ENCODE peak calls at places on chromosome 3, in ten cellular contexts. Y is RWPE2; R is IMR-90; O is cardiac muscle cell; F is neural crest cell; N is Caco-2; H is RWPE1; W is neural progenitor cell; Z is tibial nerve; I is CD4-positive, alpha-beta T cell. C is an unnamed sample.

GRCh38 chr3:192986399-192986798 is 68.7 kb upstream of the MB21D2 start:
- DNase-seq in Y (no peak), R (no peak), O (no peak), F (no peak), N (no peak), H (no peak), W (no peak), Z (no peak), I (no peak), C (no peak)

GRCh38 chr3:132253262-132253878 is 63.8 kb upstream of the ACP3 start:
- DNase-seq in Y (no peak), R (peak; percentile 76), O (peak; percentile 84), F (peak; percentile 3), N (no peak), H (peak; percentile 39), W (peak; percentile 71), Z (peak; percentile 50), I (no peak), C (peak; percentile 32)

GRCh38 chr3:107235923-107236315 is 141.3 kb upstream of the CCDC54 start:
- DNase-seq in Y (no peak), R (peak; percentile 89), O (peak; percentile 94), F (peak; percentile 53), N (no peak), H (peak; percentile 86), W (peak; percentile 81), Z (peak; percentile 27), I (peak; percentile 36), C (peak; percentile 67)

GRCh38 chr3:183824761-183825379 is 507 bp downstream of the MAP6D1 start:
- DNase-seq in Y (no peak), R (no peak), O (peak; percentile 9), F (no peak), N (no peak), H (peak; percentile 20), W (peak; percentile 58), Z (no peak), I (no peak), C (no peak)

GRCh38 chr3:154886437-154886836 is 193.7 kb upstream of the MME start:
- DNase-seq in Y (no peak), R (peak; percentile 100), O (peak; percentile 93), F (no peak), N (no peak), H (peak; percentile 38), W (no peak), Z (no peak), I (no peak), C (peak; percentile 97)

GRCh38 chr3:53166781-53167291 is 5.8 kb downstream of the PRKCD start:
- DNase-seq in Y (no peak), R (peak; percentile 64), O (peak; percentile 86), F (no peak), N (no peak), H (no peak), W (no peak), Z (peak; percentile 56), I (no peak), C (peak; percentile 27)

GRCh38 chr3:65523878-65524277 is 514.8 kb downstream of the MAGI1 start:
- DNase-seq in Y (no peak), R (no peak), O (no peak), F (no peak), N (no peak), H (no peak), W (no peak), Z (no peak), I (no peak), C (no peak)

GRCh38 chr3:143274291-143274690 is 154.7 kb downstream of the CHST2 start:
- DNase-seq in Y (no peak), R (no peak), O (no peak), F (no peak), N (no peak), H (no peak), W (no peak), Z (no peak), I (no peak), C (no peak)

GRCh38 chr3:78079514-78079913 is 1039.6 kb downstream of the ROBO2 start:
- DNase-seq in Y (no peak), R (no peak), O (no peak), F (no peak), N (no peak), H (no peak), W (no peak), Z (no peak), I (no peak), C (no peak)

GRCh38 chr3:33152363-33153360 is 38.8 kb downstream of the CRTAP start:
- DNase-seq in Y (no peak), R (no peak), O (no peak), F (no peak), N (no peak), H (no peak), W (no peak), Z (no peak), I (no peak), C (no peak)

GRCh38 chr3:115922681-115923347 is 299.5 kb downstream of the GAP43 start:
- DNase-seq in Y (no peak), R (peak; percentile 62), O (peak; percentile 48), F (peak; percentile 22), N (no peak), H (peak; percentile 10), W (peak; percentile 26), Z (no peak), I (no peak), C (no peak)

GRCh38 chr3:38585791-38586420 is 63.6 kb downstream of the SCN5A start:
- DNase-seq in Y (peak; percentile 29), R (no peak), O (no peak), F (no peak), N (no peak), H (no peak), W (no peak), Z (no peak), I (no peak), C (no peak)

GRCh38 chr3:133463441-133463860 is 63.6 kb downstream of the BFSP2 start:
- DNase-seq in Y (no peak), R (no peak), O (no peak), F (no peak), N (peak; percentile 55), H (no peak), W (no peak), Z (no peak), I (no peak), C (no peak)

GRCh38 chr3:133466531-133467386 is 66.9 kb downstream of the BFSP2 start:
- DNase-seq in Y (no peak), R (no peak), O (no peak), F (no peak), N (no peak), H (no peak), W (no peak), Z (no peak), I (no peak), C (no peak)

GRCh38 chr3:133461291-133461690 is 61.4 kb downstream of the BFSP2 start:
- DNase-seq in Y (no peak), R (no peak), O (no peak), F (no peak), N (peak; percentile 57), H (peak; percentile 40), W (no peak), Z (no peak), I (no peak), C (no peak)

GRCh38 chr3:133467780-133468179 is 67.9 kb downstream of the BFSP2 start:
- DNase-seq in Y (no peak), R (no peak), O (no peak), F (no peak), N (no peak), H (no peak), W (peak; percentile 50), Z (no peak), I (no peak), C (no peak)

GRCh38 chr3:133464573-133464972 is 64.7 kb downstream of the BFSP2 start:
- DNase-seq in Y (no peak), R (peak; percentile 56), O (peak; percentile 61), F (no peak), N (no peak), H (peak; percentile 41), W (peak; percentile 76), Z (no peak), I (no peak), C (no peak)
- TF ChIP-seq CTCF in Y (peak; percentile 62), R (peak; percentile 54), O (peak; percentile 54), F (peak; percentile 37), N (no peak), H (peak; percentile 20), W (no peak), Z (no peak), I (no peak), C (peak; percentile 52)

GRCh38 chr3:195556390-195556789 is 13.3 kb upstream of the PPP1R2 start:
- DNase-seq in Y (no peak), R (no peak), O (peak; percentile 32), F (peak; percentile 12), N (no peak), H (no peak), W (peak; percentile 44), Z (no peak), I (no peak), C (no peak)
- TF ChIP-seq CTCF in Y (peak; percentile 9), R (peak; percentile 17), O (peak; percentile 47), F (peak; percentile 27), N (no peak), H (no peak), W (peak; percentile 44), Z (no peak), I (peak; percentile 46), C (peak; percentile 40)

DNA sequence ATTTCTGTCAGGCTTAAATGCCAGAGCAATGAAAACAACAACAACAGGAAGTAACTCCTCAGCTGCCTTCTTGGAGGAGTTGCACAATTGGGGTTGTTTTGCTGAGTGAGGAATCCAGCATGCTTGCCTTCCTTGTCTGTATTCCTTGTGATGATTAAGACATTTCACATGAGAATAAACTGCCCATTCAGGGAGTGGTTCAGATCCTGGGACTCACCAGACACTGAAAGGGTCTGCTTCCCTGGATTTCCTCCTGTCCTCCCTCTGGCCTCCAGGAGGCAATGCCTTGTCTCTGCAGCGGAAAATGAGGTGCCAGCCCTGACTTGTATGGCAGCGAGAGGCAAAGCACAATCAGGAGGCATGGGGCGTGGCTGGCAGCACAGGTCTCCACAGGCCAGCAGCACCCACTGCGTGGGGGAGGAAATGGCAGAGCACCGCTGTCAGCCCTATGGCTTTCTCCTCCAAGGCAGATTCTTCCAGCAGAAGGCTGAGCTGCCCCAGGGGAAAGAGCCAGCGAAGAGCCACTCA is 41.5 kb downstream of the RBP2 start:
- DNase-seq in Y (peak; percentile 86), R (peak; percentile 28), O (peak; percentile 82), F (no peak), N (no peak), H (peak; percentile 64), W (no peak), Z (peak; percentile 16), I (no peak), C (no peak)
- TF ChIP-seq CTCF in Y (peak; percentile 24), R (no peak), O (no peak), F (no peak), N (no peak), H (peak; percentile 23), W (no peak), Z (no peak), I (no peak), C (no peak)

DNA sequence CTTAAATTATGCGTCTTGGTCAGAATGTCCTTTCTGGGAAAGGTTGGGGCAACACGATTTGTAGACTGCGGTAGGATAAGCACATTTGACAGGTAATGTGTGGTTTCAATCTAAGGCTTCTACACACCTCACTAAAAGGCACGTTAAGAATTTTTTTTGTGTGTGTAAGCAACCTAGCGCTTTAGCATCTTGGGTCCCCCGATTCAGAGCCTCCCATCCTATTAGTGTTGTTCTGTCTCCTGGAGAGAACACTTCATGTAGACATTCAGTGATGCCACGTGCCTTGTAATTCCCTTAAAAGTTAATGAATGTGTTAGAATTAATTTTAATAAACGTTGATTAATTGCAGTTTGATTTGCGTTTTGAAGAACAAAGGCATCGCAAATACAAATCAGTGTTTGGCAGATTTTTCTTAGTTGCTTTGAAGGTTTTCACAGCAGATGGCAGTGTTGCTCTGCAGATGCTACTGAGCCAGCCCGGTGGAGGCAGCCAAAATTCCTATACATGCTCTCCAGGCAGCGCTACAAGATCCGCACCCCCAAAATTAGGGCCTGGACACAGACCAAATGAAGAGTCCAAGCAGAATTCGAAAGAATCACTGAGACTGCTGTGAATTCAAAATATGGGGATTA is 63.5 kb downstream of the OTOL1 start:
- DNase-seq in Y (no peak), R (peak; percentile 7), O (peak; percentile 57), F (peak; percentile 55), N (peak; percentile 36), H (peak; percentile 17), W (peak; percentile 83), Z (peak; percentile 38), I (no peak), C (peak; percentile 4)
- TF ChIP-seq CTCF in Y (peak; percentile 29), R (peak; percentile 54), O (peak; percentile 61), F (peak; percentile 87), N (peak; percentile 56), H (peak; percentile 53), W (peak; percentile 82), Z (peak; percentile 61), I (no peak), C (peak; percentile 74)